ENCODE peak calls at places on chromosomes 3 and 15, in four cellular contexts. O is lower lobe of right lung; I is activated CD8-positive, alpha-beta memory T cell treated with anti-CD3 and anti-CD28 coated beads for 48 hours; R is MV-4-11. L is an unnamed sample.
A peak's percentile ranks its signal among the peaks of the same experiment; 100 is the strongest.

GRCh38 chr3:185595520-185595919 is 9.4 kb downstream of the SENP2 start:
- DNase-seq in O (no peak), I (no peak), R (peak; percentile 92), L (peak; percentile 69)

GRCh38 chr15:49865925-49866757 is 245.3 kb downstream of the DTWD1 start:
- DNase-seq in O (no peak), I (no peak), R (no peak), L (no peak)

GRCh38 chr3:124748560-124749198 is 18.4 kb downstream of the UMPS start:
- DNase-seq in O (no peak), I (no peak), R (no peak), L (no peak)

GRCh38 chr15:63347074-63347859 is 34.4 kb downstream of the CA12 start:
- DNase-seq in O (no peak), I (no peak), R (no peak), L (no peak)

GRCh38 chr15:63535689-63536088 is 31.3 kb downstream of the USP3 start:
- DNase-seq in O (no peak), I (no peak), R (no peak), L (no peak)

GRCh38 chr3:154967090-154967489 is 113.0 kb upstream of the MME start:
- DNase-seq in O (no peak), I (no peak), R (no peak), L (no peak)

GRCh38 chr3:149706905-149707304 is 45.4 kb downstream of the COMMD2 start:
- DNase-seq in O (no peak), I (no peak), R (no peak), L (no peak)

GRCh38 chr3:143888846-143889245 is 40.6 kb upstream of the SLC9A9 start:
- DNase-seq in O (no peak), I (no peak), R (no peak), L (no peak)

GRCh38 chr3:111595239-111595638 is at the start of gene ZBED2:
- DNase-seq in O (no peak), I (no peak), R (no peak), L (no peak)

GRCh38 chr3:50594253-50594785 is 17.3 kb downstream of the CISH start:
- DNase-seq in O (no peak), I (no peak), R (no peak), L (no peak)

GRCh38 chr15:58396181-58396580 is 35.6 kb upstream of the LIPC start:
- DNase-seq in O (no peak), I (no peak), R (peak; percentile 53), L (no peak)

GRCh38 chr15:81450721-81451120 is 76.7 kb upstream of the TMC3 start:
- DNase-seq in O (no peak), I (no peak), R (no peak), L (no peak)

GRCh38 chr3:12345141-12345561 is 56.3 kb downstream of the PPARG start:
- DNase-seq in O (no peak), I (no peak), R (no peak), L (no peak)

GRCh38 chr15:50854594-50855490 is 53.6 kb upstream of the AP4E1 start:
- DNase-seq in O (no peak), I (no peak), R (peak; percentile 23), L (peak; percentile 96)

GRCh38 chr15:57316451-57316850 is 59.9 kb upstream of the CGNL1 start:
- DNase-seq in O (no peak), I (no peak), R (no peak), L (no peak)